ENCODE peak calls at places on chromosome 22, in six cellular contexts. One of them, this sample, is unnamed.

GRCh38 chr22:29397791-29398190 is 9.4 kb upstream of the AP1B1 start:
- DNase-seq in K562: no peak
- DNase-seq in HCT116: no peak
- DNase-seq in HepG2: no peak
- DNase-seq in H1: no peak
- DNase-seq in SK-N-SH: no peak
- DNase-seq in this sample: no peak

GRCh38 chr22:26479792-26480610 is 3.6 kb downstream of the HPS4 start:
- DNase-seq in K562: no peak
- DNase-seq in H1: no peak
- DNase-seq in HCT116: no peak
- DNase-seq in SK-N-SH: no peak
- DNase-seq in HepG2: peak; percentile 82
- DNase-seq in this sample: no peak

GRCh38 chr22:33919591-33920501 is at the start of gene LARGE1:
- DNase-seq in H1: peak; percentile 72
- DNase-seq in SK-N-SH: peak; percentile 72
- DNase-seq in K562: peak; percentile 14
- DNase-seq in HCT116: no peak
- DNase-seq in HepG2: peak; percentile 13
- DNase-seq in this sample: no peak

GRCh38 chr22:39185601-39186012 is 33.1 kb upstream of the CBX7 start:
- DNase-seq in HepG2: peak; percentile 50
- DNase-seq in HCT116: no peak
- DNase-seq in SK-N-SH: no peak
- DNase-seq in K562: peak; percentile 34
- DNase-seq in H1: no peak
- DNase-seq in this sample: no peak

GRCh38 chr22:24424001-24424900 is 3.1 kb upstream of the ADORA2A start:
- DNase-seq in SK-N-SH: no peak
- DNase-seq in K562: peak; percentile 56
- DNase-seq in HCT116: no peak
- DNase-seq in H1: peak; percentile 77
- DNase-seq in HepG2: no peak
- DNase-seq in this sample: no peak

GRCh38 chr22:29871684-29872083 is 11.3 kb upstream of the MTMR3 start:
- DNase-seq in HepG2: peak; percentile 23
- DNase-seq in SK-N-SH: no peak
- DNase-seq in H1: peak; percentile 45
- DNase-seq in K562: no peak
- DNase-seq in HCT116: no peak
- DNase-seq in this sample: no peak

GRCh38 chr22:17926516-17926915 is 97.8 kb downstream of the MICAL3 start:
- DNase-seq in HCT116: no peak
- DNase-seq in SK-N-SH: no peak
- DNase-seq in HepG2: no peak
- DNase-seq in H1: no peak
- DNase-seq in K562: no peak
- DNase-seq in this sample: no peak

GRCh38 chr22:20111045-20111688 is 4.7 kb upstream of the RANBP1 start:
- DNase-seq in K562: peak; percentile 84
- DNase-seq in HepG2: peak; percentile 61
- DNase-seq in H1: no peak
- DNase-seq in SK-N-SH: peak; percentile 87
- DNase-seq in HCT116: peak; percentile 51
- DNase-seq in this sample: no peak

GRCh38 chr22:24432059-24432853 is 4.9 kb downstream of the ADORA2A start:
- DNase-seq in H1: no peak
- DNase-seq in HepG2: no peak
- DNase-seq in SK-N-SH: peak; percentile 67
- DNase-seq in K562: peak; percentile 44
- DNase-seq in HCT116: no peak
- DNase-seq in this sample: no peak

GRCh38 chr22:36453266-36453607 is 28.2 kb downstream of the TXN2 start:
- DNase-seq in HCT116: no peak
- DNase-seq in H1: no peak
- DNase-seq in HepG2: no peak
- DNase-seq in K562: no peak
- DNase-seq in SK-N-SH: no peak
- DNase-seq in this sample: no peak

GRCh38 chr22:49348631-49349030 is 479.0 kb downstream of the BRD1 start:
- DNase-seq in HepG2: no peak
- DNase-seq in HCT116: no peak
- DNase-seq in K562: no peak
- DNase-seq in SK-N-SH: no peak
- DNase-seq in H1: no peak
- DNase-seq in this sample: no peak

GRCh38 chr22:35766654-35767580 is 49.2 kb downstream of the APOL5 start:
- DNase-seq in HepG2: no peak
- DNase-seq in H1: no peak
- DNase-seq in HCT116: no peak
- DNase-seq in SK-N-SH: no peak
- DNase-seq in K562: no peak
- DNase-seq in this sample: no peak

GRCh38 chr22:19961201-19961580 is 19.6 kb upstream of the TXNRD2 start:
- DNase-seq in H1: no peak
- DNase-seq in HepG2: no peak
- DNase-seq in K562: no peak
- DNase-seq in SK-N-SH: peak; percentile 30
- DNase-seq in HCT116: no peak
- DNase-seq in this sample: no peak

GRCh38 chr22:44018594-44018993 is 5.5 kb upstream of the PARVB start:
- DNase-seq in SK-N-SH: no peak
- DNase-seq in HepG2: no peak
- DNase-seq in K562: no peak
- DNase-seq in H1: no peak
- DNase-seq in HCT116: no peak
- DNase-seq in this sample: no peak

GRCh38 chr22:44023404-44024287 is 456 bp upstream of the PARVB start:
- DNase-seq in H1: peak; percentile 60
- DNase-seq in K562: peak; percentile 83
- DNase-seq in HepG2: no peak
- DNase-seq in SK-N-SH: peak; percentile 87
- DNase-seq in HCT116: no peak
- DNase-seq in this sample: no peak

GRCh38 chr22:44020981-44021380 is 3.1 kb upstream of the PARVB start:
- DNase-seq in K562: peak; percentile 43
- DNase-seq in SK-N-SH: no peak
- DNase-seq in HepG2: no peak
- DNase-seq in H1: no peak
- DNase-seq in HCT116: no peak
- DNase-seq in this sample: no peak

GRCh38 chr22:44019416-44019815 is 4.7 kb upstream of the PARVB start:
- DNase-seq in H1: no peak
- DNase-seq in K562: no peak
- DNase-seq in SK-N-SH: no peak
- DNase-seq in HepG2: no peak
- DNase-seq in HCT116: no peak
- DNase-seq in this sample: no peak

DNA sequence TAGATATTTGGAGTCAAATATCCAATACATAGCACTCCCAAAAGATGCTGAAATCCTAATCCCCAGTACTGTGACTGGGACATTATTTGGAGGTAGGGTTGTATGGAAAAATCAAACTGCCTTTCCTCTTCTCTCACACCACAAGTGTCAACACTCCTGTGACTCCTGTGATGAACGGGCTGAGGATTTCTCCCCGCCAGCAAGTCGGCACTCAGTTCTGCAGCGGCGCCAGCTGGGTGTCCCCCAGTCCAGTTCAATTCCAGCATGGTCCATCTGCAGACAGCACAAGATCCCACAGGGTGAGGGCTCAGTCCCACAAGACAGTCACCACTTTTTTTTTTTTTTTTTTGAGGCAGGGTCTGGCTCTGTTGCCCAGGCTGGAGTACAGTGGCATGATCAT is 4.3 kb upstream of the PARVB start:
- DNase-seq in H1: no peak
- DNase-seq in K562: no peak
- DNase-seq in HCT116: no peak
- DNase-seq in HepG2: no peak
- DNase-seq in SK-N-SH: no peak
- DNase-seq in this sample: no peak
- TF ChIP-seq SIN3A in H1: no peak
- TF ChIP-seq SIN3A in K562: no peak
- TF ChIP-seq SIN3A in HCT116: no peak
- TF ChIP-seq SIN3A in HepG2: no peak
- TF ChIP-seq SIN3A in SK-N-SH: no peak
- TF ChIP-seq SIN3A in this sample: no peak

GRCh38 chr22:31840581-31840980 is 86.8 kb downstream of the DEPDC5 start:
- DNase-seq in HCT116: no peak
- DNase-seq in SK-N-SH: no peak
- DNase-seq in H1: no peak
- DNase-seq in K562: no peak
- DNase-seq in HepG2: no peak
- DNase-seq in this sample: no peak

GRCh38 chr22:31841029-31841827 is 87.4 kb downstream of the DEPDC5 start:
- DNase-seq in HCT116: no peak
- DNase-seq in HepG2: no peak
- DNase-seq in K562: no peak
- DNase-seq in H1: no peak
- DNase-seq in SK-N-SH: no peak
- DNase-seq in this sample: no peak

GRCh38 chr22:31844941-31845340 is 91.1 kb downstream of the DEPDC5 start:
- DNase-seq in SK-N-SH: no peak
- DNase-seq in K562: no peak
- DNase-seq in H1: no peak
- DNase-seq in HCT116: no peak
- DNase-seq in HepG2: no peak
- DNase-seq in this sample: no peak

GRCh38 chr22:31846161-31847115 is 92.6 kb downstream of the DEPDC5 start:
- DNase-seq in HepG2: no peak
- DNase-seq in H1: no peak
- DNase-seq in K562: peak; percentile 28
- DNase-seq in HCT116: no peak
- DNase-seq in SK-N-SH: peak; percentile 25
- DNase-seq in this sample: no peak

GRCh38 chr22:31843526-31843925 is 89.7 kb downstream of the DEPDC5 start:
- DNase-seq in H1: no peak
- DNase-seq in K562: no peak
- DNase-seq in HepG2: no peak
- DNase-seq in SK-N-SH: no peak
- DNase-seq in HCT116: no peak
- DNase-seq in this sample: no peak
- H3K4me3 ChIP-seq in H1: no peak overlapping the region
- H3K4me3 ChIP-seq in K562: no peak overlapping the region
- H3K4me3 ChIP-seq in HepG2: no peak overlapping the region
- H3K4me3 ChIP-seq in SK-N-SH: no peak overlapping the region
- H3K4me3 ChIP-seq in HCT116: no peak overlapping the region
- H3K4me3 ChIP-seq in this sample: no peak overlapping the region

GRCh38 chr22:27867958-27868737 is 50.9 kb downstream of the PITPNB start:
- DNase-seq in K562: no peak
- DNase-seq in HCT116: no peak
- DNase-seq in H1: no peak
- DNase-seq in SK-N-SH: no peak
- DNase-seq in HepG2: no peak
- DNase-seq in this sample: no peak

GRCh38 chr22:27863556-27863955 is 55.5 kb downstream of the PITPNB start:
- DNase-seq in K562: no peak
- DNase-seq in HCT116: no peak
- DNase-seq in H1: no peak
- DNase-seq in HepG2: no peak
- DNase-seq in SK-N-SH: no peak
- DNase-seq in this sample: no peak

GRCh38 chr22:27867114-27867957 is 51.7 kb downstream of the PITPNB start:
- DNase-seq in K562: no peak
- DNase-seq in HepG2: no peak
- DNase-seq in HCT116: no peak
- DNase-seq in H1: no peak
- DNase-seq in SK-N-SH: no peak
- DNase-seq in this sample: no peak

GRCh38 chr22:27868738-27869282 is 50.2 kb downstream of the PITPNB start:
- DNase-seq in K562: no peak
- DNase-seq in HCT116: no peak
- DNase-seq in HepG2: no peak
- DNase-seq in H1: no peak
- DNase-seq in SK-N-SH: no peak
- DNase-seq in this sample: no peak

DNA sequence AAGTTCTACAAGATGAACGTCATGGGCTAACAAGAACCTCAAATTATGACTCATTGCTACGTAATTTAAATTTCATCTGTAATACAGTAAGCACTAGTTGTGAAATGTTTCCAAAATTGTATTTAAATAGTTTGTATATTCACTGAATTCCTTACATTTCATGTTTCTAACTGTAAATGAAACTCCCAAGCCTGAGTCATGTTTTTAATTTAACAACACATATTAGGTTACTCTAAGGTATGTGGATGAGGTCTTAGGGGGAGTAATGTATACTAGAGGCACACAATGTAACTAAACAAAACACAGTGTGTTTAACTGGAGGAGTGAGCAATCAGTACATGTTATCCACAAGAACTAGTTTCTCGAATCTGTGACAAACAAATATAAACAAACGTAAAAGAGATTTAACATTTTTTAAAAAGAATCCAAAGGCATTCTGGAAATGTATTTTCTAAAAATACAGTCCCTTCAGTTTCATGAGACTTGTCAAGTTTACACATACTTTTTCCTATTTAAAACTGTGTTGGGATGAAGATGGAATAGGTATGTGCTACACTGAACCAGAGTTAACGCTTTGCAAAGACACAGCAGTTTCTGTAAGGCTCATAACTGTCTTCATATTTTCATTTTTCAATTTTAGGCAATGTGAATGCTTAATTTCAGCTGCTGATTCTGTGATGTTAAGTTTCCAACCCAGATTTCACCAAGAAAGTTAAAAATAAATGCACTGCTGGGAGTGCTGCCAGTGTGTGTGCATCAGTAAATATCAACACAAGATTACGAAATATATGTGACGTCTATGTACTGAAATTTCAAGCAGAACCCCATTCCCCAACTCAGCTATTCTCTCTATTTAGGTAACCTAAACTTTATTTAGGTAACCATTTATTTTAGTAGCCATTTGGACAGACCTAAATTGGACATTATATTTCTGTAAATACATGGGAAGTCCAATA is 52.6 kb downstream of the PITPNB start:
- DNase-seq in SK-N-SH: no peak
- DNase-seq in HepG2: peak; percentile 43
- DNase-seq in H1: no peak
- DNase-seq in HCT116: no peak
- DNase-seq in K562: no peak
- DNase-seq in this sample: no peak
- TF ChIP-seq SIN3A in SK-N-SH: no peak
- TF ChIP-seq SIN3A in HepG2: no peak
- TF ChIP-seq SIN3A in H1: no peak
- TF ChIP-seq SIN3A in HCT116: no peak
- TF ChIP-seq SIN3A in K562: no peak
- TF ChIP-seq SIN3A in this sample: no peak

DNA sequence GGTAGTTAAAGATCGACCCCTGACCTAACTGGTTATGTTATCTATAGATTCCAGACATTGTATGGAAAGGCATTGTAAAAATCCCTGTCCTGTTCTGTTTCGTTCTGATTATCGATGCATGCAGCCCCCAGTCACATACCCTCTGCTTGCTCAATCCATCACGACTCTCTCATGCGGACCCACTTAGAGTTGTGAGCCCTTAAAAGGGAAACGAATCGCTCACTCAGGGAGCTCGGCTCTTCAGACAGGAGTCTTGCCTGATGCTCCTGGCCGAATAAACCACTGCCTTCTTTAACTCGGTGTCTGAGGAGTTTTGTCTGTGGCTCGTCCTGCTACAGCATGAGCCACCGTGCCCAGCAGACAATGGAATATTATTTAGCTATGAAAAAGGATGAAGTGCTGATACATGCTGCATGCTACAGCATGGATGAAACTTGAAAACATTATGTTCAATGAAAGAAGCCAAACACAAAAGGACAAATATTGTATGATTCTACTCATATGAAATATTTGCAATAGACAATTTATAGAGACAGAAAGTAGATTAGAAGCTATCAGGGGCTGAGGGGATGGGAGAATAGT is 12.0 kb upstream of the LGALS2 start:
- DNase-seq in HCT116: no peak
- DNase-seq in H1: no peak
- DNase-seq in SK-N-SH: no peak
- DNase-seq in K562: no peak
- DNase-seq in HepG2: no peak
- DNase-seq in this sample: no peak
- H3K4me3 ChIP-seq in HCT116: peak overlapping the region; percentile 45
- H3K4me3 ChIP-seq in H1: no peak overlapping the region
- H3K4me3 ChIP-seq in SK-N-SH: peak overlapping the region; percentile 21
- H3K4me3 ChIP-seq in K562: no peak overlapping the region
- H3K4me3 ChIP-seq in HepG2: no peak overlapping the region
- H3K4me3 ChIP-seq in this sample: no peak overlapping the region